ENCODE peak calls at places on chromosome 6, in four cellular contexts. I is GM13976; K is activated CD8-positive, alpha-beta T cell treated with anti-CD3 and anti-CD28 coated beads for 36 hours; D is GM04504. R is an unnamed sample.
A peak's percentile ranks its signal among the peaks of the same experiment; 100 is the strongest.

GRCh38 chr6:160972111-160972510 is 19.5 kb upstream of the MAP3K4 start:
- DNase-seq in I (no peak), D (peak; percentile 81), K (no peak), R (peak; percentile 12)

GRCh38 chr6:144023216-144023615 is 15.2 kb upstream of the PLAGL1 start:
- DNase-seq in K (no peak), D (no peak), I (no peak), R (no peak)

GRCh38 chr6:150929403-150929802 is 63.9 kb downstream of the MTHFD1L start:
- DNase-seq in D (no peak), K (no peak), I (no peak), R (no peak)

GRCh38 chr6:121733216-121733615 is 297.8 kb downstream of the GJA1 start:
- DNase-seq in K (no peak), D (peak; percentile 27), I (no peak), R (no peak)

GRCh38 chr6:149112976-149113375 is 204.5 kb upstream of the TAB2 start:
- DNase-seq in K (peak; percentile 31), I (peak; percentile 40), D (no peak), R (no peak)

GRCh38 chr6:134421496-134421895 is 103.6 kb upstream of the SGK1 start:
- DNase-seq in D (no peak), I (no peak), K (no peak), R (no peak)

GRCh38 chr6:147510949-147511590 is 2.6 kb downstream of the SAMD5 start:
- DNase-seq in D (no peak), K (no peak), I (no peak), R (no peak)

GRCh38 chr6:41416165-41416837 is 80.9 kb downstream of the NCR2 start:
- DNase-seq in I (no peak), K (no peak), D (no peak), R (no peak)

GRCh38 chr6:122042851-122043250 is 356.6 kb upstream of the HSF2 start:
- DNase-seq in D (no peak), I (no peak), K (peak; percentile 22), R (no peak)

GRCh38 chr6:33860706-33861474 is 57.1 kb upstream of the MLN start:
- DNase-seq in D (peak; percentile 32), K (peak; percentile 44), I (no peak), R (no peak)

GRCh38 chr6:30160391-30160790 is 620 bp downstream of the TRIM10 start:
- DNase-seq in K (no peak), I (no peak), D (no peak), R (no peak)

GRCh38 chr6:137890983-137891537 is 24.0 kb downstream of the TNFAIP3 start:
- DNase-seq in I (no peak), D (no peak), K (no peak), R (no peak)

GRCh38 chr6:140071115-140071514 is 696.7 kb upstream of the CITED2 start:
- DNase-seq in K (no peak), D (peak; percentile 74), I (no peak), R (no peak)

GRCh38 chr6:43747734-43748133 is 22.3 kb upstream of the VEGFA start:
- DNase-seq in K (no peak), D (no peak), I (peak; percentile 4), R (no peak)

GRCh38 chr6:5468586-5468985 is 207.3 kb downstream of the FARS2 start:
- DNase-seq in I (no peak), K (no peak), D (no peak), R (no peak)

GRCh38 chr6:44594471-44594870 is 207.0 kb downstream of the CDC5L start:
- DNase-seq in I (no peak), D (no peak), K (no peak), R (no peak)

GRCh38 chr6:57252975-57253374 is 30.9 kb upstream of the RAB23 start:
- DNase-seq in D (peak; percentile 40), K (no peak), I (no peak), R (no peak)

GRCh38 chr6:170037541-170038250 is 253.2 kb downstream of the DLL1 start:
- DNase-seq in K (no peak), I (no peak), D (no peak), R (no peak)

GRCh38 chr6:82374481-82374880 is 10.9 kb downstream of the TPBG start:
- DNase-seq in D (no peak), I (no peak), K (no peak), R (no peak)

R was measured in RKO.